ENCODE peak calls at places on chromosomes 13 and 19, in ten cellular contexts. One of them, this sample, is unnamed.

GRCh38 chr19:14048439-14049153 is 13.3 kb downstream of the PALM3 start:
- DNase-seq in stimulated activated CD4-positive, alpha-beta T cell treated with anti-CD3 and anti-CD28 coated beads, Interleukin-2, amount 100 ng/mL, for 24 hours: peak; percentile 86
- DNase-seq in heart left ventricle: peak; percentile 42
- DNase-seq in fibroblast of pulmonary artery: peak; percentile 27
- DNase-seq in CD4-positive, alpha-beta T cell: peak; percentile 53
- DNase-seq in CD8-positive, alpha-beta T cell: peak; percentile 79
- DNase-seq in uterus: no peak
- DNase-seq in thoracic aorta: no peak
- DNase-seq in GM12891: peak; percentile 71
- DNase-seq in GF-D8: no peak
- DNase-seq in this sample: no peak

GRCh38 chr19:43780706-43781525 is at the start of gene KCNN4:
- DNase-seq in thoracic aorta: no peak
- DNase-seq in CD4-positive, alpha-beta T cell: peak; percentile 33
- DNase-seq in heart left ventricle: no peak
- DNase-seq in CD8-positive, alpha-beta T cell: peak; percentile 67
- DNase-seq in uterus: no peak
- DNase-seq in GM12891: peak; percentile 63
- DNase-seq in stimulated activated CD4-positive, alpha-beta T cell treated with anti-CD3 and anti-CD28 coated beads, Interleukin-2, amount 100 ng/mL, for 24 hours: peak; percentile 76
- DNase-seq in GF-D8: peak; percentile 18
- DNase-seq in fibroblast of pulmonary artery: peak; percentile 19
- DNase-seq in this sample: peak; percentile 76

GRCh38 chr13:32426191-32426980 is 1.5 kb downstream of the N4BP2L1 start:
- DNase-seq in fibroblast of pulmonary artery: no peak
- DNase-seq in GM12891: no peak
- DNase-seq in CD8-positive, alpha-beta T cell: peak; percentile 30
- DNase-seq in heart left ventricle: peak; percentile 22
- DNase-seq in CD4-positive, alpha-beta T cell: peak; percentile 28
- DNase-seq in uterus: no peak
- DNase-seq in GF-D8: peak; percentile 74
- DNase-seq in stimulated activated CD4-positive, alpha-beta T cell treated with anti-CD3 and anti-CD28 coated beads, Interleukin-2, amount 100 ng/mL, for 24 hours: peak; percentile 18
- DNase-seq in thoracic aorta: no peak
- DNase-seq in this sample: no peak

GRCh38 chr13:34459856-34460255 is 482.2 kb upstream of the NBEA start:
- DNase-seq in stimulated activated CD4-positive, alpha-beta T cell treated with anti-CD3 and anti-CD28 coated beads, Interleukin-2, amount 100 ng/mL, for 24 hours: no peak
- DNase-seq in fibroblast of pulmonary artery: no peak
- DNase-seq in GM12891: no peak
- DNase-seq in CD8-positive, alpha-beta T cell: no peak
- DNase-seq in GF-D8: peak; percentile 62
- DNase-seq in uterus: no peak
- DNase-seq in heart left ventricle: no peak
- DNase-seq in CD4-positive, alpha-beta T cell: no peak
- DNase-seq in thoracic aorta: no peak
- DNase-seq in this sample: no peak

GRCh38 chr13:99075268-99076191 is 97.7 kb upstream of the DOCK9 start:
- DNase-seq in GF-D8: no peak
- DNase-seq in stimulated activated CD4-positive, alpha-beta T cell treated with anti-CD3 and anti-CD28 coated beads, Interleukin-2, amount 100 ng/mL, for 24 hours: no peak
- DNase-seq in CD8-positive, alpha-beta T cell: no peak
- DNase-seq in fibroblast of pulmonary artery: no peak
- DNase-seq in GM12891: no peak
- DNase-seq in CD4-positive, alpha-beta T cell: no peak
- DNase-seq in heart left ventricle: no peak
- DNase-seq in uterus: no peak
- DNase-seq in thoracic aorta: no peak
- DNase-seq in this sample: no peak

GRCh38 chr19:3094638-3095374 is 644 bp downstream of the GNA11 start:
- DNase-seq in stimulated activated CD4-positive, alpha-beta T cell treated with anti-CD3 and anti-CD28 coated beads, Interleukin-2, amount 100 ng/mL, for 24 hours: peak; percentile 57
- DNase-seq in uterus: no peak
- DNase-seq in GM12891: no peak
- DNase-seq in fibroblast of pulmonary artery: peak; percentile 17
- DNase-seq in thoracic aorta: no peak
- DNase-seq in GF-D8: no peak
- DNase-seq in CD8-positive, alpha-beta T cell: no peak
- DNase-seq in CD4-positive, alpha-beta T cell: no peak
- DNase-seq in heart left ventricle: no peak
- DNase-seq in this sample: no peak

GRCh38 chr13:97629601-97630272 is 195.8 kb downstream of the RAP2A start:
- DNase-seq in fibroblast of pulmonary artery: no peak
- DNase-seq in CD8-positive, alpha-beta T cell: no peak
- DNase-seq in GM12891: no peak
- DNase-seq in stimulated activated CD4-positive, alpha-beta T cell treated with anti-CD3 and anti-CD28 coated beads, Interleukin-2, amount 100 ng/mL, for 24 hours: no peak
- DNase-seq in uterus: no peak
- DNase-seq in thoracic aorta: no peak
- DNase-seq in heart left ventricle: no peak
- DNase-seq in CD4-positive, alpha-beta T cell: no peak
- DNase-seq in GF-D8: no peak
- DNase-seq in this sample: no peak

GRCh38 chr19:1154731-1155351 is 19.2 kb downstream of the SBNO2 start:
- DNase-seq in fibroblast of pulmonary artery: peak; percentile 95
- DNase-seq in thoracic aorta: peak; percentile 80
- DNase-seq in stimulated activated CD4-positive, alpha-beta T cell treated with anti-CD3 and anti-CD28 coated beads, Interleukin-2, amount 100 ng/mL, for 24 hours: no peak
- DNase-seq in heart left ventricle: peak; percentile 79
- DNase-seq in CD4-positive, alpha-beta T cell: no peak
- DNase-seq in uterus: peak; percentile 91
- DNase-seq in GF-D8: peak; percentile 39
- DNase-seq in CD8-positive, alpha-beta T cell: no peak
- DNase-seq in GM12891: no peak
- DNase-seq in this sample: peak; percentile 92

GRCh38 chr19:33054623-33055022 is 10.1 kb downstream of the RHPN2 start:
- DNase-seq in GM12891: no peak
- DNase-seq in thoracic aorta: no peak
- DNase-seq in CD4-positive, alpha-beta T cell: no peak
- DNase-seq in heart left ventricle: no peak
- DNase-seq in GF-D8: no peak
- DNase-seq in stimulated activated CD4-positive, alpha-beta T cell treated with anti-CD3 and anti-CD28 coated beads, Interleukin-2, amount 100 ng/mL, for 24 hours: no peak
- DNase-seq in uterus: no peak
- DNase-seq in CD8-positive, alpha-beta T cell: no peak
- DNase-seq in fibroblast of pulmonary artery: no peak
- DNase-seq in this sample: peak; percentile 94

GRCh38 chr13:81017525-81018152 is 676.7 kb upstream of the SPRY2 start:
- DNase-seq in fibroblast of pulmonary artery: peak; percentile 81
- DNase-seq in heart left ventricle: no peak
- DNase-seq in stimulated activated CD4-positive, alpha-beta T cell treated with anti-CD3 and anti-CD28 coated beads, Interleukin-2, amount 100 ng/mL, for 24 hours: no peak
- DNase-seq in GM12891: peak; percentile 2
- DNase-seq in CD4-positive, alpha-beta T cell: no peak
- DNase-seq in uterus: no peak
- DNase-seq in CD8-positive, alpha-beta T cell: no peak
- DNase-seq in GF-D8: peak; percentile 31
- DNase-seq in thoracic aorta: no peak
- DNase-seq in this sample: no peak

GRCh38 chr13:107590556-107590955 is 624.8 kb downstream of the LIG4 start:
- DNase-seq in GM12891: no peak
- DNase-seq in CD8-positive, alpha-beta T cell: no peak
- DNase-seq in thoracic aorta: no peak
- DNase-seq in fibroblast of pulmonary artery: no peak
- DNase-seq in heart left ventricle: no peak
- DNase-seq in GF-D8: no peak
- DNase-seq in stimulated activated CD4-positive, alpha-beta T cell treated with anti-CD3 and anti-CD28 coated beads, Interleukin-2, amount 100 ng/mL, for 24 hours: no peak
- DNase-seq in uterus: no peak
- DNase-seq in CD4-positive, alpha-beta T cell: no peak
- DNase-seq in this sample: no peak

GRCh38 chr19:2634228-2634951 is 68.1 kb downstream of the GNG7 start:
- DNase-seq in heart left ventricle: no peak
- DNase-seq in GF-D8: peak; percentile 52
- DNase-seq in GM12891: no peak
- DNase-seq in stimulated activated CD4-positive, alpha-beta T cell treated with anti-CD3 and anti-CD28 coated beads, Interleukin-2, amount 100 ng/mL, for 24 hours: no peak
- DNase-seq in CD8-positive, alpha-beta T cell: no peak
- DNase-seq in thoracic aorta: peak; percentile 63
- DNase-seq in uterus: no peak
- DNase-seq in CD4-positive, alpha-beta T cell: no peak
- DNase-seq in fibroblast of pulmonary artery: peak; percentile 81
- DNase-seq in this sample: peak; percentile 70

GRCh38 chr13:25784119-25784518 is 267.7 kb downstream of the SHISA2 start:
- DNase-seq in uterus: no peak
- DNase-seq in thoracic aorta: no peak
- DNase-seq in heart left ventricle: no peak
- DNase-seq in stimulated activated CD4-positive, alpha-beta T cell treated with anti-CD3 and anti-CD28 coated beads, Interleukin-2, amount 100 ng/mL, for 24 hours: no peak
- DNase-seq in CD8-positive, alpha-beta T cell: no peak
- DNase-seq in CD4-positive, alpha-beta T cell: no peak
- DNase-seq in GF-D8: no peak
- DNase-seq in GM12891: no peak
- DNase-seq in fibroblast of pulmonary artery: no peak
- DNase-seq in this sample: no peak

GRCh38 chr13:109784590-109785140 is 1.7 kb downstream of the IRS2 start:
- DNase-seq in uterus: peak; percentile 79
- DNase-seq in heart left ventricle: peak; percentile 83
- DNase-seq in stimulated activated CD4-positive, alpha-beta T cell treated with anti-CD3 and anti-CD28 coated beads, Interleukin-2, amount 100 ng/mL, for 24 hours: peak; percentile 79
- DNase-seq in CD4-positive, alpha-beta T cell: peak; percentile 30
- DNase-seq in fibroblast of pulmonary artery: peak; percentile 77
- DNase-seq in CD8-positive, alpha-beta T cell: peak; percentile 63
- DNase-seq in GM12891: no peak
- DNase-seq in thoracic aorta: no peak
- DNase-seq in GF-D8: no peak
- DNase-seq in this sample: peak; percentile 72

GRCh38 chr13:23928985-23929384 is 31.7 kb upstream of the C1QTNF9B start:
- DNase-seq in CD8-positive, alpha-beta T cell: no peak
- DNase-seq in thoracic aorta: no peak
- DNase-seq in heart left ventricle: no peak
- DNase-seq in GM12891: no peak
- DNase-seq in stimulated activated CD4-positive, alpha-beta T cell treated with anti-CD3 and anti-CD28 coated beads, Interleukin-2, amount 100 ng/mL, for 24 hours: no peak
- DNase-seq in uterus: no peak
- DNase-seq in CD4-positive, alpha-beta T cell: no peak
- DNase-seq in fibroblast of pulmonary artery: peak; percentile 71
- DNase-seq in GF-D8: no peak
- DNase-seq in this sample: no peak

GRCh38 chr19:1011831-1012333 is 9.0 kb downstream of the TMEM259 start:
- DNase-seq in stimulated activated CD4-positive, alpha-beta T cell treated with anti-CD3 and anti-CD28 coated beads, Interleukin-2, amount 100 ng/mL, for 24 hours: no peak
- DNase-seq in CD4-positive, alpha-beta T cell: no peak
- DNase-seq in heart left ventricle: no peak
- DNase-seq in GM12891: no peak
- DNase-seq in GF-D8: no peak
- DNase-seq in uterus: no peak
- DNase-seq in thoracic aorta: no peak
- DNase-seq in CD8-positive, alpha-beta T cell: no peak
- DNase-seq in fibroblast of pulmonary artery: no peak
- DNase-seq in this sample: no peak

GRCh38 chr13:30865131-30866009 is 40.7 kb upstream of the MEDAG start:
- DNase-seq in heart left ventricle: peak; percentile 75
- DNase-seq in thoracic aorta: no peak
- DNase-seq in CD4-positive, alpha-beta T cell: peak; percentile 16
- DNase-seq in CD8-positive, alpha-beta T cell: peak; percentile 46
- DNase-seq in GM12891: peak; percentile 65
- DNase-seq in GF-D8: no peak
- DNase-seq in uterus: peak; percentile 78
- DNase-seq in stimulated activated CD4-positive, alpha-beta T cell treated with anti-CD3 and anti-CD28 coated beads, Interleukin-2, amount 100 ng/mL, for 24 hours: peak; percentile 68
- DNase-seq in fibroblast of pulmonary artery: peak; percentile 95
- DNase-seq in this sample: peak; percentile 78

GRCh38 chr13:38783992-38784875 is 97.4 kb downstream of the FREM2 start:
- DNase-seq in uterus: no peak
- DNase-seq in GM12891: no peak
- DNase-seq in thoracic aorta: no peak
- DNase-seq in fibroblast of pulmonary artery: no peak
- DNase-seq in CD4-positive, alpha-beta T cell: no peak
- DNase-seq in CD8-positive, alpha-beta T cell: no peak
- DNase-seq in GF-D8: no peak
- DNase-seq in heart left ventricle: no peak
- DNase-seq in stimulated activated CD4-positive, alpha-beta T cell treated with anti-CD3 and anti-CD28 coated beads, Interleukin-2, amount 100 ng/mL, for 24 hours: no peak
- DNase-seq in this sample: no peak

GRCh38 chr19:1970806-1971502 is 30.0 kb downstream of the CSNK1G2 start:
- DNase-seq in thoracic aorta: no peak
- DNase-seq in CD4-positive, alpha-beta T cell: no peak
- DNase-seq in uterus: no peak
- DNase-seq in GF-D8: no peak
- DNase-seq in stimulated activated CD4-positive, alpha-beta T cell treated with anti-CD3 and anti-CD28 coated beads, Interleukin-2, amount 100 ng/mL, for 24 hours: no peak
- DNase-seq in CD8-positive, alpha-beta T cell: no peak
- DNase-seq in heart left ventricle: no peak
- DNase-seq in GM12891: no peak
- DNase-seq in fibroblast of pulmonary artery: no peak
- DNase-seq in this sample: no peak

GRCh38 chr13:45269204-45269603 is 68.4 kb upstream of the KCTD4 start:
- DNase-seq in CD8-positive, alpha-beta T cell: no peak
- DNase-seq in GF-D8: no peak
- DNase-seq in stimulated activated CD4-positive, alpha-beta T cell treated with anti-CD3 and anti-CD28 coated beads, Interleukin-2, amount 100 ng/mL, for 24 hours: no peak
- DNase-seq in fibroblast of pulmonary artery: peak; percentile 35
- DNase-seq in thoracic aorta: no peak
- DNase-seq in uterus: no peak
- DNase-seq in heart left ventricle: no peak
- DNase-seq in GM12891: no peak
- DNase-seq in CD4-positive, alpha-beta T cell: no peak
- DNase-seq in this sample: no peak

GRCh38 chr13:29991343-29991742 is 140.9 kb upstream of the UBL3 start:
- DNase-seq in CD4-positive, alpha-beta T cell: no peak
- DNase-seq in GF-D8: no peak
- DNase-seq in uterus: no peak
- DNase-seq in heart left ventricle: no peak
- DNase-seq in thoracic aorta: no peak
- DNase-seq in CD8-positive, alpha-beta T cell: no peak
- DNase-seq in GM12891: no peak
- DNase-seq in stimulated activated CD4-positive, alpha-beta T cell treated with anti-CD3 and anti-CD28 coated beads, Interleukin-2, amount 100 ng/mL, for 24 hours: no peak
- DNase-seq in fibroblast of pulmonary artery: peak; percentile 25
- DNase-seq in this sample: no peak

GRCh38 chr13:77696006-77696862 is 1.3 kb upstream of the SLAIN1 start:
- DNase-seq in heart left ventricle: no peak
- DNase-seq in fibroblast of pulmonary artery: no peak
- DNase-seq in CD8-positive, alpha-beta T cell: no peak
- DNase-seq in stimulated activated CD4-positive, alpha-beta T cell treated with anti-CD3 and anti-CD28 coated beads, Interleukin-2, amount 100 ng/mL, for 24 hours: no peak
- DNase-seq in thoracic aorta: no peak
- DNase-seq in GF-D8: no peak
- DNase-seq in uterus: no peak
- DNase-seq in CD4-positive, alpha-beta T cell: no peak
- DNase-seq in GM12891: peak; percentile 3
- DNase-seq in this sample: no peak

GRCh38 chr13:106961219-106961618 is 393.3 kb upstream of the ARGLU1 start:
- DNase-seq in uterus: no peak
- DNase-seq in GF-D8: no peak
- DNase-seq in CD4-positive, alpha-beta T cell: no peak
- DNase-seq in heart left ventricle: no peak
- DNase-seq in CD8-positive, alpha-beta T cell: no peak
- DNase-seq in stimulated activated CD4-positive, alpha-beta T cell treated with anti-CD3 and anti-CD28 coated beads, Interleukin-2, amount 100 ng/mL, for 24 hours: no peak
- DNase-seq in GM12891: no peak
- DNase-seq in thoracic aorta: no peak
- DNase-seq in fibroblast of pulmonary artery: no peak
- DNase-seq in this sample: no peak